ENCODE peak calls at places on chromosomes 16 and 17, in four cellular contexts. R, X, G and E are unnamed samples.

GRCh38 chr17:57114085-57114673 is 29.1 kb downstream of the AKAP1 start:
- DNase-seq in G (peak), X (peak), R (no peak), E (no peak)

GRCh38 chr17:44002141-44002848 is 2.1 kb upstream of the NAGS start:
- DNase-seq in X (no peak), R (no peak), G (no peak), E (peak)

GRCh38 chr17:9185142-9185541 is 163.8 kb downstream of the NTN1 start:
- DNase-seq in R (no peak), G (no peak), X (no peak), E (no peak)

GRCh38 chr16:22375117-22375962 is 921 bp upstream of the CDR2 start:
- DNase-seq in R (no peak), X (peak), G (peak), E (no peak)

GRCh38 chr16:51151435-51151950 is 423 bp upstream of the SALL1 start:
- DNase-seq in R (peak), G (peak), X (peak), E (peak)

GRCh38 chr17:37648555-37648954 is 5.3 kb upstream of the DDX52 start:
- DNase-seq in G (no peak), X (no peak), R (peak), E (peak)

GRCh38 chr16:9072806-9073341 is 18.6 kb upstream of the HAPSTR1 start:
- DNase-seq in R (no peak), X (no peak), G (no peak), E (peak)

GRCh38 chr17:79991140-79991923 is 44.3 kb downstream of the TBC1D16 start:
- DNase-seq in G (peak), R (peak), X (peak), E (peak)

GRCh38 chr17:27315796-27316465 is 22.0 kb downstream of the WSB1 start:
- DNase-seq in G (no peak), X (no peak), R (no peak), E (no peak)

GRCh38 chr17:2233441-2233947 is 70.1 kb downstream of the SMG6 start:
- DNase-seq in X (no peak), G (no peak), R (no peak), E (peak)

GRCh38 chr17:59899099-59899498 is 6.2 kb downstream of the RPS6KB1 start:
- DNase-seq in X (no peak), R (no peak), G (no peak), E (no peak)

GRCh38 chr17:68675723-68676122 is 74.6 kb upstream of the FAM20A start:
- DNase-seq in G (no peak), R (no peak), X (no peak), E (no peak)

GRCh38 chr16:23227529-23227928 is 45.0 kb downstream of the SCNN1G start:
- DNase-seq in R (no peak), X (no peak), G (no peak), E (no peak)

GRCh38 chr16:3553138-3553923 is 23.9 kb downstream of the NLRC3 start:
- DNase-seq in R (no peak), X (no peak), G (no peak), E (no peak)

GRCh38 chr17:42198897-42199296 is 4.6 kb upstream of the GHDC start:
- DNase-seq in R (no peak), X (no peak), G (no peak), E (no peak)

GRCh38 chr17:81859906-81860755 is at the start of gene P4HB:
- DNase-seq in R (no peak), G (no peak), X (no peak), E (no peak)

GRCh38 chr17:61406543-61406845 is 6.9 kb downstream of the TBX2 start:
- DNase-seq in G (no peak), X (no peak), R (no peak), E (no peak)

GRCh38 chr16:6602401-6602800 is 730.2 kb upstream of the RBFOX1 start:
- DNase-seq in R (no peak), G (no peak), X (no peak), E (no peak)

GRCh38 chr17:40354191-40355122 is 10.1 kb downstream of the GJD3 start:
- DNase-seq in X (no peak), R (no peak), G (peak), E (no peak)

GRCh38 chr17:28030386-28030785 is 12.1 kb upstream of the NLK start:
- DNase-seq in G (no peak), X (no peak), R (no peak), E (no peak)

GRCh38 chr17:44788139-44788538 is 29.4 kb downstream of the ADAM11 start:
- DNase-seq in G (peak), X (no peak), R (no peak), E (no peak)

GRCh38 chr16:30551781-30552180 is 6.4 kb downstream of the ZNF764 start:
- DNase-seq in X (no peak), R (no peak), G (no peak), E (no peak)

GRCh38 chr16:22232277-22233049 is 26.4 kb downstream of the EEF2K start:
- DNase-seq in X (no peak), G (peak), R (no peak), E (peak)

GRCh38 chr17:46819906-46820351 is 1.4 kb upstream of the WNT3 start:
- DNase-seq in G (no peak), X (no peak), R (no peak), E (no peak)

GRCh38 chr16:59633996-59634579 is 900.0 kb upstream of the GOT2 start:
- DNase-seq in R (no peak), X (no peak), G (no peak), E (peak)

GRCh38 chr16:11234884-11235702 is 20.9 kb downstream of the SOCS1 start:
- DNase-seq in R (no peak), X (no peak), G (no peak), E (no peak)

GRCh38 chr17:17205368-17206148 is 575 bp downstream of the PLD6 start:
- DNase-seq in R (peak), X (peak), G (peak), E (peak)